ENCODE peak calls at places on chromosomes 4 and X, in six cellular contexts. One of them, this sample, is unnamed. For H3K4me1, the result is how much of the 10 kb centered on the place peaks cover.

GRCh38 chrX:151697537-151697936 is 2.3 kb downstream of the PRRG3 start:
- DNase-seq in A549: no peak
- DNase-seq in ovary: no peak
- DNase-seq in right lobe of liver: no peak
- DNase-seq in body of pancreas: no peak
- DNase-seq in sigmoid colon: peak
- DNase-seq in this sample: no peak

GRCh38 chrX:10529344-10529743 is 91.0 kb downstream of the MID1 start:
- DNase-seq in ovary: no peak
- DNase-seq in A549: no peak
- DNase-seq in sigmoid colon: no peak
- DNase-seq in body of pancreas: no peak
- DNase-seq in right lobe of liver: no peak
- DNase-seq in this sample: no peak

GRCh38 chr4:129852434-129852833 is 756.5 kb downstream of the C4orf33 start:
- DNase-seq in right lobe of liver: no peak
- DNase-seq in A549: no peak
- DNase-seq in body of pancreas: no peak
- DNase-seq in sigmoid colon: no peak
- DNase-seq in ovary: no peak
- DNase-seq in this sample: no peak

GRCh38 chrX:131987252-131987651 is 35.9 kb upstream of the STK26 start:
- DNase-seq in ovary: no peak
- DNase-seq in body of pancreas: no peak
- DNase-seq in sigmoid colon: no peak
- DNase-seq in right lobe of liver: no peak
- DNase-seq in A549: no peak
- DNase-seq in this sample: no peak

GRCh38 chrX:85243155-85243554 is 424 bp downstream of the SATL1 start:
- DNase-seq in A549: no peak
- DNase-seq in right lobe of liver: no peak
- DNase-seq in sigmoid colon: no peak
- DNase-seq in ovary: no peak
- DNase-seq in body of pancreas: no peak
- DNase-seq in this sample: no peak

GRCh38 chr4:53563824-53564223 is 27.5 kb downstream of the LNX1 start:
- DNase-seq in body of pancreas: no peak
- DNase-seq in A549: no peak
- DNase-seq in sigmoid colon: no peak
- DNase-seq in right lobe of liver: no peak
- DNase-seq in ovary: no peak
- DNase-seq in this sample: no peak

GRCh38 chr4:4852591-4853362 is 6.7 kb upstream of the MSX1 start:
- DNase-seq in body of pancreas: no peak
- DNase-seq in ovary: no peak
- DNase-seq in right lobe of liver: no peak
- DNase-seq in sigmoid colon: peak
- DNase-seq in A549: no peak
- DNase-seq in this sample: no peak

GRCh38 chr4:74006009-74006476 is 7.6 kb upstream of the CXCL5 start:
- DNase-seq in ovary: no peak
- DNase-seq in sigmoid colon: no peak
- DNase-seq in right lobe of liver: no peak
- DNase-seq in body of pancreas: no peak
- DNase-seq in A549: no peak
- DNase-seq in this sample: no peak

GRCh38 chr4:143358923-143359694 is 22.4 kb downstream of the GAB1 start:
- DNase-seq in ovary: no peak
- DNase-seq in sigmoid colon: no peak
- DNase-seq in A549: no peak
- DNase-seq in body of pancreas: peak
- DNase-seq in right lobe of liver: no peak
- DNase-seq in this sample: no peak

GRCh38 chr4:109955146-109955545 is 42.5 kb downstream of the EGF start:
- DNase-seq in right lobe of liver: no peak
- DNase-seq in sigmoid colon: no peak
- DNase-seq in body of pancreas: no peak
- DNase-seq in A549: no peak
- DNase-seq in ovary: no peak
- DNase-seq in this sample: no peak

GRCh38 chr4:136920092-136920491 is 612.2 kb downstream of the PCDH18 start:
- DNase-seq in sigmoid colon: no peak
- DNase-seq in right lobe of liver: no peak
- DNase-seq in ovary: no peak
- DNase-seq in body of pancreas: no peak
- DNase-seq in A549: no peak
- DNase-seq in this sample: no peak
- H3K27ac ChIP-seq in sigmoid colon: no peak
- H3K27ac ChIP-seq in right lobe of liver: no peak
- H3K27ac ChIP-seq in ovary: no peak
- H3K27ac ChIP-seq in body of pancreas: no peak
- H3K27ac ChIP-seq in A549: no peak
- H3K27ac ChIP-seq in this sample: no peak

GRCh38 chr4:48268956-48269860 is at the start of gene TEC:
- DNase-seq in sigmoid colon: peak
- DNase-seq in A549: peak
- DNase-seq in body of pancreas: peak
- DNase-seq in right lobe of liver: peak
- DNase-seq in ovary: peak
- DNase-seq in this sample: peak
- TF ChIP-seq POLR2A in sigmoid colon: no peak
- TF ChIP-seq POLR2A in A549: peak
- TF ChIP-seq POLR2A in body of pancreas: peak
- TF ChIP-seq POLR2A in right lobe of liver: peak
- TF ChIP-seq POLR2A in ovary: no peak
- TF ChIP-seq POLR2A in this sample: peak

DNA sequence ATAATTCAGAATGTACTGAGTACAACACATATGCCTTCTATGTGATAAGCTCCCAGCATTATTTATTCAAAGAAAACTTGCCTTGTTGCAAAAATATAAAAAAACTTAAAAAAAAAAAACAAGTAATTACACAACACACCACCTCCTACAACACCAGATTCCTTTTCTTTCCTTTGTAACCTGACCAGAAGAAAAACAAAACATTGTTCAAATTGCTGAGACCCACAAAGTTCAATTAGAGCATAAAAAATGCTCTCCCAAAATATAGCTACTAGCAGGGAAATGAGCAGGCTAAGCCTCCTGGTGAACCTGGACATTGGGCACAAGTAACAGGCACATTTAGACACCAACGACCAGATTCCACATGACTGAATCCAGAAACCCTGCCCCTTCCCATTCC is 38.3 kb downstream of the MECP2 start:
- DNase-seq in sigmoid colon: peak
- DNase-seq in right lobe of liver: no peak
- DNase-seq in body of pancreas: no peak
- DNase-seq in ovary: no peak
- DNase-seq in A549: no peak
- DNase-seq in this sample: no peak
- H3K4me1 ChIP-seq in sigmoid colon: half or more
- H3K4me1 ChIP-seq in right lobe of liver: under half
- H3K4me1 ChIP-seq in body of pancreas: half or more
- H3K4me1 ChIP-seq in ovary: under half
- H3K4me1 ChIP-seq in A549: under half
- H3K4me1 ChIP-seq in this sample: under half

GRCh38 chrX:101397779-101398178 is 7.0 kb downstream of the RPL36A start:
- DNase-seq in sigmoid colon: no peak
- DNase-seq in A549: no peak
- DNase-seq in right lobe of liver: no peak
- DNase-seq in ovary: no peak
- DNase-seq in body of pancreas: no peak
- DNase-seq in this sample: no peak
- H3K27ac ChIP-seq in sigmoid colon: no peak
- H3K27ac ChIP-seq in A549: no peak
- H3K27ac ChIP-seq in right lobe of liver: no peak
- H3K27ac ChIP-seq in ovary: no peak
- H3K27ac ChIP-seq in body of pancreas: no peak
- H3K27ac ChIP-seq in this sample: no peak

DNA sequence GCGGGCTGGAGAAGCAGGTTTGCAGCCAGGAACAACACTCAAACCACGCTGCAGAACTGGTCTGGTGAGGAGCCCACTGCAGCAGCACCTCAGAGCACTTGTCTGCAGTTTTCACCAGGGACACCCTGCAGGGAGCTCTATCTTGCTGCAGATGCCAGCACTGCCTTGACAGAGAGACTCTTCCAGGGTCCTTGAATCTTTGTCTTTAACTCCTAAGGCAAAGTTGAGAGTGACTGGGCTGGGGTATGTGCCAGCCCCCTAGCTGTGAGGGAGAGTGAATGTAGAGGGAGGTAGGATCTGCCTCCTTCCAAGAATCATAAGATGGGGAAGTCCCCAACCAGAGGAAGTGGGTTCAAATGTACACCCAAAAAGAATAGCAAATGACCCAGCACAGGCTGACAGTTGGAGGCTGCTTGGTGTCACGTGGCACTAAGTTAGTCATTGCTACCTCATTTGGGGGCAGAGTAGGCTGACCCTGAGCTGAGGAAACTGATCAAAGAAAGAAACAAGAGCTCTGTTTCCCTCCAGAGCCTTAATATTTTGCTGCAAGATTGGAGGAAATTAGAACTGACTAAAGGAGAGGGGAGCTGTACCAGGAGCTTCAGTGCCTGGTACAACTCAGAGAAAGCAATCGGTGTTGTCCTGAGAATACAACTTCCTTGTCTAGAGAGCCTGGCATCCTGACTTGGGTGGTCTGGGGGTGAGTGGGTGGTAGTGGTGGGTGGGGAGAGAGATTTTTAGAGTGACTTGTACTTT is 28.2 kb upstream of the HUWE1 start:
- DNase-seq in body of pancreas: peak
- DNase-seq in right lobe of liver: no peak
- DNase-seq in A549: no peak
- DNase-seq in sigmoid colon: no peak
- DNase-seq in ovary: no peak
- DNase-seq in this sample: peak
- TF ChIP-seq POLR2A in body of pancreas: no peak
- TF ChIP-seq POLR2A in right lobe of liver: no peak
- TF ChIP-seq POLR2A in A549: no peak
- TF ChIP-seq POLR2A in sigmoid colon: no peak
- TF ChIP-seq POLR2A in ovary: no peak
- TF ChIP-seq POLR2A in this sample: no peak

DNA sequence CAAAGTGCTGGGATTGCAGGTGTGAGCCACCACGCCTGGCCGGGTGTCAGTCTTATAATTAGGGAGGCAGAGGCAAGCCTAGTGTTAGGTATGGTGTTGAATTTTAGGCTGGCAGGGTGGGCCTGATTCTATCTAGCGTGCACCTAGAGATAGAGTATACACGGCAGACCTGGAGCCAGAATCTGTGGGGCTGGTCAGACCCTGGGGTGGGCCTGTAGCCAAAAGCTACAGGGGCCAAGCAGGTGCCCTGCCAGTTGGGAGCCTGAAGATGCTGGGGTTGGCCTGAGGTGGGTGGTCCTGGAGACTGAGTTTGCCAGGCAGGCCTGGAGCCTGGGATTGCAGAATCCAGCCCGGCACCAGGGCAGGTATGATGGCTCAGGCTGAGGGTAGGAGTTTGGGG is 1580.3 kb downstream of the ARAP2 start:
- DNase-seq in body of pancreas: no peak
- DNase-seq in ovary: no peak
- DNase-seq in A549: no peak
- DNase-seq in right lobe of liver: no peak
- DNase-seq in sigmoid colon: no peak
- DNase-seq in this sample: no peak
- H3K4me1 ChIP-seq in body of pancreas: under half
- H3K4me1 ChIP-seq in ovary: under half
- H3K4me1 ChIP-seq in A549: under half
- H3K4me1 ChIP-seq in right lobe of liver: under half
- H3K4me1 ChIP-seq in sigmoid colon: under half
- H3K4me1 ChIP-seq in this sample: under half

DNA sequence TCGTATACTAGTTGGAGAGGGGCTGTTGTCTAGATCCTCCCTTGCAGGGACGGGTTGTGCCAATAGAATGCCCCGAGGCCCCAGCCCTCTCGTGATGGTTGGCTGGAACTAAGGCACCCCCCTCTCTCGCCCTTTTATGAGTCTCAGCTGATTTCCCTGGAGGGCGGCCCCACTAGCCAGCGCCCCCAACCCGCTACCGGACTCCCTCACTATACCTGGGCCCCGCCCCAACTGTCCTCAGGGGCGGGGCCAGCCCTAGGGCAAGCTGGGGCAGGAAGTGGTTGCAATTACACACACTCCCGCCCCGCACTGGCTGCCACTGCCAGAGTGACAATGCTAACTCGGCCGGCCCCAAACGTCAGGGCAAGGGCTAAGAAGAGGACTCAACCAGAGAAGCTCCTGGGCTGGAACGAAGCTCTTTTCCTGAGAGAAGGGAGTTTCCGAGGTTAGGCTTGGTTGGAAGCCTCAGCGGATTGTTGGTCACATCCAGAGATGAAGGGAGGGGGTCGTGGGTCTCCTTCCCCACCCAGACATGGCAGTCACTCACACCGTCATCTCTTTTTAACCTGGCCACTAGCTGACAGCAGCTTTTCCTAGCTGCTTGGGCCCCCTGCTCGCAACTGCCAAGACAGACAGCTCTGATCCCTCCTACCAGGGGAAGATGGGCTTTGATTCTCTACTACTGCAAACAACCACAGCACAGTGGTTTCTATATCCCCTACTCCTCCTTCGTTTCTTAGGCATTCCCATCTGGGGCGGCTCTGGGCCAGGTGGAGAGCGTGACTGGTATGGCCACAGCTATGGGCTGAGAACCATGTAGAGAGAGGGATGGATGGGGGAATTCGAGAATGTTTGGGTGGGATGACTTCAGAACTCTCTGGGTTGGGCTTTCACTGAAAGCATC is 21.0 kb upstream of the BCORL1 start:
- DNase-seq in A549: peak
- DNase-seq in body of pancreas: peak
- DNase-seq in ovary: no peak
- DNase-seq in sigmoid colon: peak
- DNase-seq in right lobe of liver: peak
- DNase-seq in this sample: peak
- H3K27ac ChIP-seq in A549: peak
- H3K27ac ChIP-seq in body of pancreas: peak
- H3K27ac ChIP-seq in ovary: no peak
- H3K27ac ChIP-seq in sigmoid colon: no peak
- H3K27ac ChIP-seq in right lobe of liver: no peak
- H3K27ac ChIP-seq in this sample: peak

DNA sequence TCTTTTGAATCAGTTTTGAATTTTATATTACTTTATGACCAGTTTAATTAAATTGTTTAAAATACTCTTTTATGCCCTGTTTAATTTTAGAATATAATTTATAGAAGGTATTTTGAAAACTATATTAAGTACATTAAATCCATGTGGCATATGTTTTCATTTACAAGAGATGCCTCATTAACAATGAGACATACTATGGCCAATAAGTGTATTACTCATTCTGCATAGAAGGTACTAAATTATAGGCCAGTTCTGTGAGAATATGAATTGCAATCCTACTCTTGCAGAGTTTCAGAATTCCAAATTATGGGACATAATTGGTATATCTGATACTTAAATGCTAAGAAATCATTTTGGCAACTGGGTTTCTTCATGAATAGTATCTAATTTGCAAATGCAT is 951.1 kb downstream of the FAT4 start:
- DNase-seq in ovary: no peak
- DNase-seq in A549: no peak
- DNase-seq in right lobe of liver: no peak
- DNase-seq in sigmoid colon: no peak
- DNase-seq in body of pancreas: no peak
- DNase-seq in this sample: no peak
- TF ChIP-seq POLR2A in ovary: no peak
- TF ChIP-seq POLR2A in A549: no peak
- TF ChIP-seq POLR2A in right lobe of liver: no peak
- TF ChIP-seq POLR2A in sigmoid colon: no peak
- TF ChIP-seq POLR2A in body of pancreas: no peak
- TF ChIP-seq POLR2A in this sample: no peak

GRCh38 chr4:14864365-14864762 is 137.9 kb upstream of the CPEB2 start:
- DNase-seq in right lobe of liver: no peak
- DNase-seq in body of pancreas: no peak
- DNase-seq in A549: no peak
- DNase-seq in sigmoid colon: peak
- DNase-seq in ovary: no peak
- DNase-seq in this sample: no peak
- H3K4me1 ChIP-seq in right lobe of liver: under half
- H3K4me1 ChIP-seq in body of pancreas: under half
- H3K4me1 ChIP-seq in A549: under half
- H3K4me1 ChIP-seq in sigmoid colon: half or more
- H3K4me1 ChIP-seq in ovary: under half
- H3K4me1 ChIP-seq in this sample: under half

This sample was measured in thyroid gland.